ENCODE peak calls at places on chromosomes 1 and 21, in five cellular contexts. E, X, G, M and H are unnamed samples.

GRCh38 chr1:24793762-24794161 is 48.5 kb downstream of the CLIC4 start:
- DNase-seq in E (no peak), X (no peak), G (no peak), M (peak; percentile 11), H (no peak)

GRCh38 chr1:209879539-209879938 is 51.8 kb downstream of the UTP25 start:
- DNase-seq in E (no peak), X (no peak), G (no peak), M (peak; percentile 64), H (no peak)

GRCh38 chr1:39164256-39164655 is 40.2 kb upstream of the MACF1 start:
- DNase-seq in E (no peak), X (no peak), G (no peak), M (no peak), H (no peak)

GRCh38 chr1:83967336-83967735 is 31.6 kb downstream of the TTLL7 start:
- DNase-seq in E (no peak), X (no peak), G (no peak), M (no peak), H (no peak)

GRCh38 chr1:202135221-202135721 is 9.3 kb downstream of the ARL8A start:
- DNase-seq in E (no peak), X (peak; percentile 95), G (no peak), M (peak; percentile 63), H (no peak)

GRCh38 chr1:223401873-223402789 is 8.9 kb downstream of the CCDC185 start:
- DNase-seq in E (no peak), X (no peak), G (no peak), M (peak; percentile 84), H (no peak)

GRCh38 chr21:41369105-41369914 is 7.5 kb downstream of the MX2 start:
- DNase-seq in E (no peak), X (no peak), G (no peak), M (no peak), H (peak; percentile 47)

GRCh38 chr1:167812972-167813371 is 91.2 kb downstream of the MPZL1 start:
- DNase-seq in E (no peak), X (no peak), G (no peak), M (no peak), H (no peak)

GRCh38 chr1:168084396-168085231 is 52.1 kb downstream of the GPR161 start:
- DNase-seq in E (peak; percentile 24), X (peak; percentile 66), G (peak; percentile 38), M (peak; percentile 46), H (peak; percentile 34)

GRCh38 chr21:25961042-25961441 is 209.5 kb downstream of the APP start:
- DNase-seq in E (no peak), X (no peak), G (no peak), M (no peak), H (no peak)

GRCh38 chr1:233331676-233332519 is 4.4 kb downstream of the MAP3K21 start:
- DNase-seq in E (no peak), X (no peak), G (no peak), M (no peak), H (no peak)

GRCh38 chr1:170415734-170416372 is 116.1 kb upstream of the GORAB start:
- DNase-seq in E (no peak), X (no peak), G (no peak), M (peak; percentile 6), H (no peak)

GRCh38 chr1:9861371-9861770 is 37.6 kb upstream of the CLSTN1 start:
- DNase-seq in E (no peak), X (no peak), G (no peak), M (no peak), H (no peak)

GRCh38 chr1:177173976-177174375 is 3.2 kb downstream of the BRINP2 start:
- DNase-seq in E (no peak), X (no peak), G (no peak), M (no peak), H (no peak)

GRCh38 chr1:169329383-169329782 is 38.2 kb downstream of the NME7 start:
- DNase-seq in E (no peak), X (no peak), G (no peak), M (no peak), H (no peak)